ENCODE peak calls at places on chromosomes 2 and 18, in ten cellular contexts. C is CD8-positive, alpha-beta T cell; U is heart right ventricle; L is A549; A is HCT116; J is psoas muscle; K is RWPE2; M is heart left ventricle; G is neural progenitor cell; H is left lung. V is an unnamed sample. For H3K9me3, the result is how much of the 10 kb centered on the place peaks cover.

GRCh38 chr2:120398961-120399888 is 53.3 kb downstream of the INHBB start:
- DNase-seq in C (no peak), K (no peak), J (no peak), G (no peak), L (peak), M (no peak), A (peak), H (no peak), U (no peak), V (peak)

GRCh38 chr2:109201465-109202420 is 72.7 kb downstream of the SH3RF3 start:
- DNase-seq in C (no peak), J (no peak), A (no peak), H (no peak), M (peak), L (no peak), U (no peak), K (no peak), G (no peak), V (no peak)

GRCh38 chr2:167134381-167135072 is 246.2 kb downstream of the XIRP2 start:
- DNase-seq in G (no peak), L (peak), U (no peak), H (no peak), M (no peak), K (no peak), C (no peak), J (no peak), A (no peak), V (no peak)

GRCh38 chr18:59994357-59994756 is 94.6 kb downstream of the PMAIP1 start:
- DNase-seq in J (no peak), L (no peak), G (peak), U (no peak), C (no peak), A (peak), M (no peak), K (no peak), H (no peak), V (no peak)

GRCh38 chr18:63105636-63106316 is 213.8 kb downstream of the BCL2 start:
- DNase-seq in A (no peak), U (no peak), C (no peak), J (no peak), K (no peak), L (no peak), H (no peak), G (no peak), M (no peak), V (no peak)

GRCh38 chr2:200578778-200579177 is 7.0 kb upstream of the AOX1 start:
- DNase-seq in K (no peak), L (no peak), J (no peak), H (no peak), G (no peak), A (no peak), M (no peak), U (no peak), C (no peak), V (no peak)

GRCh38 chr2:112958428-112959108 is 19.2 kb upstream of the IL36G start:
- DNase-seq in A (peak), U (peak), J (no peak), M (no peak), L (peak), H (no peak), G (peak), C (no peak), K (no peak), V (no peak)

GRCh38 chr2:32235315-32235714 is 29.4 kb downstream of the NLRC4 start:
- DNase-seq in A (no peak), H (no peak), K (peak), M (no peak), G (peak), U (no peak), J (no peak), C (no peak), L (no peak), V (no peak)

GRCh38 chr18:76457475-76457874 is 37.6 kb downstream of the ZNF516 start:
- DNase-seq in J (no peak), A (no peak), U (no peak), H (peak), K (no peak), G (no peak), M (no peak), L (no peak), C (no peak), V (no peak)

GRCh38 chr18:657311-657997 is at the start of gene TYMS:
- DNase-seq in K (peak), H (peak), C (no peak), J (peak), L (peak), U (peak), A (peak), M (no peak), G (peak), V (peak)

GRCh38 chr2:127097841-127098651 is 8.9 kb downstream of the BIN1 start:
- DNase-seq in U (no peak), A (no peak), M (no peak), G (no peak), C (no peak), L (no peak), J (no peak), H (no peak), K (no peak), V (peak)

GRCh38 chr2:15334650-15335326 is 226.3 kb downstream of the NBAS start:
- DNase-seq in M (no peak), G (no peak), A (no peak), C (no peak), K (no peak), J (no peak), H (no peak), L (no peak), U (no peak), V (no peak)

GRCh38 chr18:59617468-59617932 is 79.7 kb downstream of the CCBE1 start:
- DNase-seq in L (no peak), K (no peak), G (no peak), U (no peak), C (no peak), J (no peak), H (no peak), A (no peak), M (no peak), V (no peak)

GRCh38 chr2:45833301-45833967 is 182.0 kb downstream of the PRKCE start:
- DNase-seq in G (no peak), M (no peak), J (no peak), L (no peak), C (no peak), U (no peak), K (no peak), A (no peak), H (no peak), V (no peak)

GRCh38 chr2:149573760-149574159 is 13.8 kb downstream of the MMADHC start:
- DNase-seq in C (no peak), U (no peak), L (no peak), G (no peak), J (no peak), K (no peak), M (no peak), H (no peak), A (no peak), V (no peak)

GRCh38 chr2:18600255-18600613 is 10.9 kb upstream of the NT5C1B start:
- DNase-seq in H (no peak), J (no peak), K (no peak), C (no peak), M (no peak), G (no peak), L (no peak), U (no peak), A (no peak), V (no peak)

GRCh38 chr18:74219056-74219455 is 70.7 kb downstream of the TIMM21 start:
- DNase-seq in C (no peak), H (no peak), M (no peak), A (no peak), K (no peak), U (no peak), G (no peak), L (no peak), J (no peak), V (no peak)

GRCh38 chr18:50203801-50204604 is 9.1 kb upstream of the MYO5B start:
- DNase-seq in J (peak), C (no peak), A (peak), L (peak), K (no peak), H (no peak), U (peak), G (peak), M (no peak), V (no peak)

GRCh38 chr2:233165895-233166661 is 85.4 kb upstream of the ATG16L1 start:
- DNase-seq in K (no peak), L (peak), C (peak), H (peak), U (peak), G (no peak), A (no peak), J (peak), M (peak), V (peak)

GRCh38 chr18:31572368-31572767 is 19.3 kb upstream of the TTR start:
- DNase-seq in J (no peak), A (no peak), G (no peak), C (no peak), U (no peak), L (no peak), M (no peak), H (no peak), K (no peak), V (no peak)

GRCh38 chr18:2512059-2512458 is 59.2 kb downstream of the METTL4 start:
- DNase-seq in G (no peak), H (no peak), U (no peak), C (no peak), K (no peak), L (no peak), A (no peak), J (no peak), M (no peak), V (no peak)

GRCh38 chr2:17877811-17878221 is 651 bp upstream of the KCNS3 start:
- DNase-seq in L (no peak), M (no peak), C (no peak), U (peak), A (no peak), J (no peak), G (peak), K (no peak), H (no peak), V (no peak)

GRCh38 chr2:18828296-18828695 is 238.9 kb upstream of the NT5C1B start:
- DNase-seq in C (no peak), A (no peak), G (no peak), M (no peak), J (no peak), U (no peak), K (no peak), L (no peak), H (no peak), V (no peak)

GRCh38 chr2:227551804-227552203 is 46.9 kb upstream of the SCYGR2 start:
- DNase-seq in J (no peak), U (no peak), L (no peak), A (no peak), C (no peak), K (no peak), G (no peak), M (no peak), H (no peak), V (no peak)

GRCh38 chr2:227545990-227546389 is 52.7 kb upstream of the SCYGR2 start:
- DNase-seq in H (no peak), C (no peak), U (no peak), G (no peak), M (peak), A (no peak), J (no peak), L (no peak), K (no peak), V (no peak)
- TF ChIP-seq CTCF in H (no peak), C (no peak), U (no peak), G (no peak), M (no peak), A (peak), J (no peak), L (no peak), K (no peak), V (peak)

GRCh38 chr2:170222298-170222697 is 44.4 kb downstream of the MYO3B start:
- DNase-seq in J (no peak), G (peak), A (no peak), H (no peak), M (no peak), C (no peak), U (no peak), L (no peak), K (no peak), V (no peak)
- H3K27ac ChIP-seq in J (no peak), G (peak), A (peak), H (no peak), M (no peak), C (no peak), U (no peak), L (peak), K (no peak), V (no peak)

GRCh38 chr2:79552653-79553052 is 39.8 kb downstream of the CTNNA2 start:
- DNase-seq in A (no peak), K (no peak), U (no peak), L (no peak), M (no peak), J (no peak), H (no peak), C (no peak), G (no peak), V (no peak)

GRCh38 chr2:79547568-79547967 is 34.7 kb downstream of the CTNNA2 start:
- DNase-seq in A (no peak), H (no peak), M (no peak), J (no peak), G (no peak), L (no peak), C (no peak), K (no peak), U (no peak), V (no peak)
- H3K9me3 ChIP-seq in A (under half), H (under half), M (half or more), J (under half), G (under half), L (half or more), C (under half), K (under half), U (half or more), V (under half)

GRCh38 chr2:191625016-191625415 is 52.9 kb upstream of the NABP1 start:
- DNase-seq in A (no peak), C (no peak), U (no peak), L (no peak), J (no peak), G (no peak), H (no peak), M (no peak), K (no peak), V (peak)
- TF ChIP-seq CTCF in A (no peak), C (no peak), U (no peak), L (no peak), J (no peak), G (no peak), H (no peak), M (no peak), K (no peak), V (no peak)

DNA sequence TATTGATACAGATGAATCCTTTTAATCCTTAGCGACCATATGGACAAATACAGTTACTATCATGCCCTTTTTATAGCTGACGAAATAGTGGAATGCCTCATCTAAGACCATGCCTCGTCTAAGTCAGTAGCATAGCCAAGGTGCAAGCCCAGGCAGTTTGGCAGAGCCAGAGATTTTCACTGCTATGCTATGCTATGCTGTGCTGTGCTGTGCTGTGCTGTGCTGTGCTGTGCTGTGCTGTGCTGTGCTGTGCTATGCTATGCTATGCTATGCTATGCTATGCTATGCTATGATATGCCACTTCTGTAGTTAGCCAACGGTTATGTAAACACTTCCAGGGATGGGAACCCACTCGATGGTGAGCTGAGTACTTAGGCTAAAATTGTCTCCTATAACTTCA is 91.6 kb upstream of the MAP4K3 start:
- DNase-seq in C (no peak), A (no peak), M (no peak), H (no peak), J (no peak), K (no peak), G (no peak), L (no peak), U (no peak), V (no peak)
- H3K27ac ChIP-seq in C (no peak), A (no peak), M (no peak), H (no peak), J (no peak), K (no peak), G (no peak), L (no peak), U (no peak), V (no peak)

DNA sequence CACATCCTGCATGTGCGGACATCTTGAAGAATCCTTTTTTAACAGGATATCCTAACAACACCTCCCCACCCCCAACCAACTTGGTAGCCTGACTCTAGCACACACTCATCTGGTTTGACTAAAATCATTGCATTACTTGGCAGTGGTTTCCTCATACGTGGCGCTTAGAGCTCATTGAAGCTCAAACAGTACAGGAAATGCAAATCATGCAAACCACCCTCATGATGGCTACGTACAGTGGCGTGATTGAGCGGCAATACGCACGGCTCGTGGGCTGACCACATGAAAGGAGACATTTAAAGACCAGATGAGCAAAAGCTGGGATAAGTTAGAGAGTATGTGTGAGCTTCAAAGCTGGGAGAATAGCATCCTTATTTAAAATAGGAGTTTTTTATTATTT is 336.2 kb downstream of the ZEB2 start:
- DNase-seq in A (no peak), G (no peak), U (no peak), L (no peak), M (no peak), K (no peak), J (no peak), C (peak), H (no peak), V (no peak)
- H3K9me3 ChIP-seq in A (under half), G (under half), U (under half), L (under half), M (under half), K (under half), J (under half), C (under half), H (under half), V (under half)

GRCh38 chr2:216131175-216131926 is 22.2 kb downstream of the XRCC5 start:
- DNase-seq in M (no peak), H (no peak), K (no peak), A (no peak), C (no peak), J (no peak), L (no peak), U (no peak), G (no peak), V (no peak)

GRCh38 chr2:216126943-216127342 is 17.8 kb downstream of the XRCC5 start:
- DNase-seq in G (no peak), K (no peak), H (no peak), C (no peak), J (no peak), L (no peak), U (no peak), M (no peak), A (no peak), V (no peak)

GRCh38 chr2:216133392-216133791 is 24.2 kb downstream of the XRCC5 start:
- DNase-seq in L (no peak), J (no peak), M (no peak), G (no peak), C (no peak), K (no peak), U (no peak), A (no peak), H (no peak), V (no peak)

GRCh38 chr2:216132585-216132984 is 23.4 kb downstream of the XRCC5 start:
- DNase-seq in H (no peak), G (no peak), L (no peak), J (no peak), C (no peak), M (no peak), A (no peak), K (no peak), U (no peak), V (no peak)

DNA sequence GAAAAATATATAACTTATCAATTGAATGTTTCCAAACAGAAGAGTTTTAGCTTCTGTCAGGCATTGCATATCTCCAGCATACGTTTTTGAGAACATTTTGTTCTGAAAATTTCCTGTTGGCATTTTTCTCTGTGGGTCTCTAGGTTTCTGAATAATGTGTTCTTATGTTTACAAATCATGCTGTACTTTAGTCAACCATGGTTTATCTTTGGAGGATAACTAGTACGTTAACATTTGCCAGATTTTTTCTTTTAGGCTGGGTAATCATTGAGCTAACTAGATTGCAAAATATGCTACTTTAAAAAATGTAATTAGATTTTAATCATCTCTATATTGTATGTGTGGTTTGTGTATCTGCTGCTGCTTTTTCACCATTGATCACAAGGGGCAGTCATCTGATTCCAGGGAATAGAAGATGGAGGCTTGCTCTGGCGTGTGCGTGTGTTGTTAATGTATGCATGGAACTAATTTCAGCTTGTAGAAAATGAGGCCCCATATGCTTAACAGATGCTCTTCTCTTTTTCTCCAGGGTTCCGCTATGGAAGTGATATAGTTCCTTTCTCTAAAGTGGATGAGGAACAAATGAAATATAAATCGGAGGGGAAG is 21.3 kb downstream of the XRCC5 start:
- DNase-seq in H (no peak), J (no peak), L (no peak), G (no peak), C (no peak), K (no peak), U (no peak), M (no peak), A (no peak), V (no peak)
- TF ChIP-seq CTCF in H (no peak), J (no peak), L (no peak), G (peak), C (no peak), K (no peak), U (no peak), M (no peak), A (no peak), V (no peak)

DNA sequence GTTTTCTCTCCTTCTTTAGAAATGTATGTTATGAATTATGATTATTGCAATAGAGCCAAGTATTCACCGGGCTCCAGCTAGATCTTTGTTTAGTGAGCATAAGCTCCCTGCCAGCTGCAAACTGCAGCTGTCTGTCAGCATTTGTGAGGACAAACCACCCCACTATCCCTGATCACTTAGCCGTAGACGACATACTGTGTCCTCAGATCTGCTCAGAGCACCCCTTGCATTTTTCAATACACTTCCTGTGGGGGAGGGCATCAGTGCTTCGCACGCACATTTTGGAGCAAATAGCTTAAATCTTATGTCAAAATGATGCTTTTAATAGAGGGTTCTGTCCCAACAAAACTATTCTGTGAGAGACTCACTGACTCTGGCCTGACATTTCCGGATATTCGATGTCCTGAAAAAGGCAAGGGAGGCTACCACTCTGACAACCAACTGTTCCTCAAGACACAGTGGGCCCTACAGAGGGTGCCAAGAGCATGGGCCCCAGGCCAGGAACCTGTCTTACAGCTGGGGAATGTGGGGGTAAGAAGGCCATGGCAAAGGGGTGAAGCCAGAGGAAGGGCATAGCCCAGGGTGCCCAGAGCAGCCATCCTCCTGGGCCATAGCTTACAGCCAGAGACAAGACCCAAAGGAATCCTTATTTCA is 346.0 kb downstream of the ARHGAP15 start:
- DNase-seq in K (no peak), J (no peak), C (no peak), A (no peak), L (no peak), H (no peak), G (no peak), M (no peak), U (no peak), V (no peak)
- H3K27ac ChIP-seq in K (no peak), J (no peak), C (no peak), A (no peak), L (no peak), H (peak), G (no peak), M (no peak), U (peak), V (peak)